ENCODE peak calls at places on chromosome 5, in seven cellular contexts. One of them, this sample, is unnamed.

GRCh38 chr5:74310967-74311930 is 329.3 kb downstream of the ENC1 start:
- DNase-seq in stomach: no peak
- DNase-seq in effector memory CD4-positive, alpha-beta T cell: no peak
- DNase-seq in HL-60: no peak
- DNase-seq in LHCN-M2: no peak
- DNase-seq in fibroblast of the conjunctiva: no peak
- DNase-seq in Kasumi-1: no peak
- DNase-seq in this sample: no peak

GRCh38 chr5:36502608-36503007 is 103.8 kb upstream of the SLC1A3 start:
- DNase-seq in stomach: no peak
- DNase-seq in effector memory CD4-positive, alpha-beta T cell: no peak
- DNase-seq in HL-60: no peak
- DNase-seq in LHCN-M2: peak
- DNase-seq in fibroblast of the conjunctiva: peak
- DNase-seq in Kasumi-1: no peak
- DNase-seq in this sample: no peak

GRCh38 chr5:56123531-56124243 is 109.4 kb downstream of the ANKRD55 start:
- DNase-seq in stomach: peak
- DNase-seq in effector memory CD4-positive, alpha-beta T cell: no peak
- DNase-seq in HL-60: no peak
- DNase-seq in LHCN-M2: peak
- DNase-seq in fibroblast of the conjunctiva: peak
- DNase-seq in Kasumi-1: no peak
- DNase-seq in this sample: no peak

GRCh38 chr5:68245325-68245724 is 29.8 kb downstream of the PIK3R1 start:
- DNase-seq in stomach: no peak
- DNase-seq in effector memory CD4-positive, alpha-beta T cell: no peak
- DNase-seq in HL-60: no peak
- DNase-seq in LHCN-M2: no peak
- DNase-seq in fibroblast of the conjunctiva: no peak
- DNase-seq in Kasumi-1: no peak
- DNase-seq in this sample: no peak

GRCh38 chr5:1886634-1887399 is 4.1 kb upstream of the IRX4 start:
- DNase-seq in stomach: no peak
- DNase-seq in effector memory CD4-positive, alpha-beta T cell: no peak
- DNase-seq in HL-60: no peak
- DNase-seq in LHCN-M2: no peak
- DNase-seq in fibroblast of the conjunctiva: no peak
- DNase-seq in Kasumi-1: no peak
- DNase-seq in this sample: no peak

GRCh38 chr5:149011731-149012130 is 51.1 kb downstream of the SH3TC2 start:
- DNase-seq in stomach: no peak
- DNase-seq in effector memory CD4-positive, alpha-beta T cell: no peak
- DNase-seq in HL-60: no peak
- DNase-seq in LHCN-M2: no peak
- DNase-seq in fibroblast of the conjunctiva: no peak
- DNase-seq in Kasumi-1: no peak
- DNase-seq in this sample: no peak

GRCh38 chr5:172187118-172188032 is 649 bp downstream of the STK10 start:
- DNase-seq in stomach: peak
- DNase-seq in effector memory CD4-positive, alpha-beta T cell: peak
- DNase-seq in HL-60: no peak
- DNase-seq in LHCN-M2: peak
- DNase-seq in fibroblast of the conjunctiva: peak
- DNase-seq in Kasumi-1: peak
- DNase-seq in this sample: no peak

GRCh38 chr5:67047180-67047579 is 149.4 kb downstream of the CD180 start:
- DNase-seq in stomach: peak
- DNase-seq in effector memory CD4-positive, alpha-beta T cell: no peak
- DNase-seq in HL-60: no peak
- DNase-seq in LHCN-M2: peak
- DNase-seq in fibroblast of the conjunctiva: no peak
- DNase-seq in Kasumi-1: peak
- DNase-seq in this sample: peak

GRCh38 chr5:53446908-53447307 is 33.5 kb upstream of the FST start:
- DNase-seq in stomach: no peak
- DNase-seq in effector memory CD4-positive, alpha-beta T cell: no peak
- DNase-seq in HL-60: no peak
- DNase-seq in LHCN-M2: peak
- DNase-seq in fibroblast of the conjunctiva: no peak
- DNase-seq in Kasumi-1: no peak
- DNase-seq in this sample: no peak

GRCh38 chr5:22473865-22474264 is 379.3 kb downstream of the CDH12 start:
- DNase-seq in stomach: no peak
- DNase-seq in effector memory CD4-positive, alpha-beta T cell: no peak
- DNase-seq in HL-60: peak
- DNase-seq in LHCN-M2: no peak
- DNase-seq in fibroblast of the conjunctiva: no peak
- DNase-seq in Kasumi-1: no peak
- DNase-seq in this sample: no peak

GRCh38 chr5:127887282-127887681 is 184.1 kb downstream of the CCDC192 start:
- DNase-seq in stomach: no peak
- DNase-seq in effector memory CD4-positive, alpha-beta T cell: no peak
- DNase-seq in HL-60: no peak
- DNase-seq in LHCN-M2: peak
- DNase-seq in fibroblast of the conjunctiva: no peak
- DNase-seq in Kasumi-1: no peak
- DNase-seq in this sample: no peak

GRCh38 chr5:2136728-2137333 is 254.1 kb upstream of the IRX4 start:
- DNase-seq in stomach: no peak
- DNase-seq in effector memory CD4-positive, alpha-beta T cell: no peak
- DNase-seq in HL-60: no peak
- DNase-seq in LHCN-M2: no peak
- DNase-seq in fibroblast of the conjunctiva: no peak
- DNase-seq in Kasumi-1: no peak
- DNase-seq in this sample: no peak

GRCh38 chr5:181217111-181217804 is 5.8 kb upstream of the TRIM41 start:
- DNase-seq in stomach: peak
- DNase-seq in effector memory CD4-positive, alpha-beta T cell: peak
- DNase-seq in HL-60: no peak
- DNase-seq in LHCN-M2: no peak
- DNase-seq in fibroblast of the conjunctiva: no peak
- DNase-seq in Kasumi-1: no peak
- DNase-seq in this sample: peak

GRCh38 chr5:171207256-171207866 is 101.7 kb upstream of the TLX3 start:
- DNase-seq in stomach: no peak
- DNase-seq in effector memory CD4-positive, alpha-beta T cell: no peak
- DNase-seq in HL-60: peak
- DNase-seq in LHCN-M2: peak
- DNase-seq in fibroblast of the conjunctiva: peak
- DNase-seq in Kasumi-1: peak
- DNase-seq in this sample: no peak

GRCh38 chr5:15737882-15738677 is 238.1 kb downstream of the FBXL7 start:
- DNase-seq in stomach: no peak
- DNase-seq in effector memory CD4-positive, alpha-beta T cell: no peak
- DNase-seq in HL-60: no peak
- DNase-seq in LHCN-M2: no peak
- DNase-seq in fibroblast of the conjunctiva: no peak
- DNase-seq in Kasumi-1: no peak
- DNase-seq in this sample: peak

GRCh38 chr5:101425345-101425744 is 522.3 kb upstream of the ST8SIA4 start:
- DNase-seq in stomach: no peak
- DNase-seq in effector memory CD4-positive, alpha-beta T cell: no peak
- DNase-seq in HL-60: no peak
- DNase-seq in LHCN-M2: peak
- DNase-seq in fibroblast of the conjunctiva: no peak
- DNase-seq in Kasumi-1: no peak
- DNase-seq in this sample: no peak

GRCh38 chr5:68227532-68228160 is 12.1 kb downstream of the PIK3R1 start:
- DNase-seq in stomach: no peak
- DNase-seq in effector memory CD4-positive, alpha-beta T cell: no peak
- DNase-seq in HL-60: no peak
- DNase-seq in LHCN-M2: no peak
- DNase-seq in fibroblast of the conjunctiva: no peak
- DNase-seq in Kasumi-1: no peak
- DNase-seq in this sample: no peak

GRCh38 chr5:35963381-35963843 is 25.0 kb upstream of the CAPSL start:
- DNase-seq in stomach: no peak
- DNase-seq in effector memory CD4-positive, alpha-beta T cell: no peak
- DNase-seq in HL-60: no peak
- DNase-seq in LHCN-M2: peak
- DNase-seq in fibroblast of the conjunctiva: no peak
- DNase-seq in Kasumi-1: no peak
- DNase-seq in this sample: no peak

GRCh38 chr5:166856771-166857170 is 1434.7 kb upstream of the WWC1 start:
- DNase-seq in stomach: no peak
- DNase-seq in effector memory CD4-positive, alpha-beta T cell: no peak
- DNase-seq in HL-60: no peak
- DNase-seq in LHCN-M2: no peak
- DNase-seq in fibroblast of the conjunctiva: no peak
- DNase-seq in Kasumi-1: no peak
- DNase-seq in this sample: no peak

This sample was measured in cerebellum.